ENCODE peak calls at places on chromosomes 7 and 10, in six cellular contexts. Y, S, C, T, K and O are unnamed samples.

GRCh38 chr7:100215895-100216294 is 3.9 kb upstream of the PVRIG start:
- DNase-seq in S (no peak), K (no peak), T (peak), C (no peak), Y (no peak), O (no peak)

GRCh38 chr7:826230-826905 is 5.9 kb upstream of the SUN1 start:
- DNase-seq in K (no peak), Y (no peak), S (no peak), T (no peak), C (no peak), O (no peak)

GRCh38 chr10:6018422-6018821 is 41.1 kb upstream of the IL15RA start:
- DNase-seq in Y (no peak), C (no peak), S (no peak), T (no peak), K (no peak), O (no peak)

GRCh38 chr7:143375298-143376034 is 5.7 kb upstream of the ZYX start:
- DNase-seq in Y (no peak), K (no peak), T (no peak), S (peak), C (peak), O (peak)

GRCh38 chr10:50855015-50855414 is 30.4 kb downstream of the A1CF start:
- DNase-seq in T (no peak), S (no peak), Y (no peak), K (no peak), C (no peak), O (no peak)

GRCh38 chr10:16481052-16481728 is 40.5 kb downstream of the C1QL3 start:
- DNase-seq in S (no peak), C (no peak), Y (no peak), T (no peak), K (no peak), O (no peak)

GRCh38 chr7:124992881-124993562 is 63.4 kb upstream of the POT1 start:
- DNase-seq in K (no peak), C (peak), T (no peak), Y (peak), S (no peak), O (no peak)

GRCh38 chr10:75875740-75876139 is 444.3 kb downstream of the LRMDA start:
- DNase-seq in Y (no peak), C (no peak), T (no peak), S (no peak), K (no peak), O (no peak)

GRCh38 chr10:3782456-3783312 is 2.3 kb downstream of the KLF6 start:
- DNase-seq in T (peak), Y (no peak), S (peak), K (no peak), C (peak), O (peak)

GRCh38 chr10:11823122-11823988 is at the start of gene PROSER2:
- DNase-seq in T (no peak), K (no peak), S (no peak), C (peak), Y (peak), O (no peak)

GRCh38 chr7:217781-218180 is 25.4 kb downstream of the FAM20C start:
- DNase-seq in Y (no peak), S (no peak), C (no peak), T (no peak), K (no peak), O (no peak)

GRCh38 chr10:123241391-123242141 is 87.4 kb downstream of the BUB3 start:
- DNase-seq in Y (no peak), K (no peak), T (no peak), S (no peak), C (no peak), O (peak)

GRCh38 chr7:141752634-141753033 is 11.3 kb upstream of the TAS2R3 start:
- DNase-seq in C (no peak), Y (no peak), S (no peak), K (peak), T (no peak), O (no peak)